ENCODE peak calls at places on chromosomes 11 and 22, in ten cellular contexts. M is pancreas; F is stimulated activated CD4-positive, alpha-beta T cell treated with anti-CD3 and anti-CD28 coated beads, Interleukin-12 subunit alpha, Interleukin-12 subunit beta, amount 100 ng/mL, for 48 hours; W is HS-27A; V is COR-L47; J is immature natural killer cell; O is pons; Z is HEK293T; C is NCI-H1436; E is mesendoderm. X is an unnamed sample.

GRCh38 chr11:102530558-102530957 is at the start of gene MMP7:
- DNase-seq in W (no peak), Z (no peak), C (no peak), O (no peak), J (no peak), V (no peak), M (peak; percentile 6), F (no peak), E (peak; percentile 43), X (peak; percentile 36)

GRCh38 chr11:59801981-59802638 is 8.5 kb downstream of the MRPL16 start:
- DNase-seq in M (no peak), J (no peak), V (no peak), W (no peak), C (no peak), E (peak; percentile 91), O (peak; percentile 83), Z (no peak), F (no peak), X (peak; percentile 17)

GRCh38 chr11:1298695-1299492 is 10.5 kb downstream of the TOLLIP start:
- DNase-seq in C (no peak), O (no peak), E (peak; percentile 69), J (no peak), M (peak; percentile 87), F (no peak), V (no peak), Z (no peak), W (no peak), X (peak; percentile 46)

GRCh38 chr11:47348859-47349258 is 3.6 kb downstream of the MYBPC3 start:
- DNase-seq in W (no peak), O (no peak), C (peak; percentile 38), V (peak; percentile 17), J (no peak), M (no peak), E (peak; percentile 31), F (no peak), Z (peak; percentile 49), X (no peak)

GRCh38 chr11:61607920-61608599 is 27.2 kb upstream of the SYT7 start:
- DNase-seq in W (no peak), O (no peak), F (no peak), E (no peak), M (no peak), Z (no peak), J (no peak), V (no peak), C (no peak), X (no peak)

GRCh38 chr11:47508595-47509555 is 44.1 kb downstream of the CELF1 start:
- DNase-seq in V (no peak), Z (no peak), O (no peak), J (no peak), M (peak; percentile 55), W (no peak), C (no peak), F (no peak), E (peak; percentile 76), X (no peak)

GRCh38 chr22:31631381-31631780 is 30.6 kb downstream of the PISD start:
- DNase-seq in W (no peak), M (no peak), E (no peak), C (no peak), O (no peak), F (no peak), V (no peak), Z (no peak), J (no peak), X (no peak)

GRCh38 chr11:15059132-15059531 is 14.3 kb upstream of the CALCB start:
- DNase-seq in Z (no peak), O (no peak), J (no peak), C (no peak), M (no peak), W (no peak), F (no peak), E (no peak), V (no peak), X (no peak)

GRCh38 chr11:110479445-110480101 is 49.8 kb downstream of the FDX1 start:
- DNase-seq in C (peak; percentile 50), Z (no peak), M (no peak), O (peak; percentile 75), W (no peak), F (no peak), J (no peak), V (peak; percentile 83), E (no peak), X (no peak)

GRCh38 chr22:29742319-29742718 is 22.5 kb downstream of the CABP7 start:
- DNase-seq in M (no peak), W (no peak), V (no peak), Z (no peak), E (no peak), C (no peak), O (no peak), J (no peak), F (no peak), X (no peak)

GRCh38 chr11:56705784-56706396 is 7.0 kb downstream of the OR9G1 start:
- DNase-seq in Z (no peak), F (no peak), W (no peak), V (no peak), O (no peak), C (no peak), M (no peak), J (no peak), E (no peak), X (no peak)

GRCh38 chr11:27696961-27697360 is 3.3 kb downstream of the BDNF start:
- DNase-seq in M (no peak), C (no peak), E (no peak), F (no peak), O (no peak), W (no peak), Z (no peak), V (no peak), J (no peak), X (no peak)

GRCh38 chr22:36191106-36191836 is 10.3 kb downstream of the APOL4 start:
- DNase-seq in Z (no peak), C (no peak), J (no peak), W (no peak), V (no peak), O (peak; percentile 94), M (peak; percentile 49), F (no peak), E (no peak), X (peak; percentile 71)

GRCh38 chr11:70326365-70326803 is 55.9 kb downstream of the PPFIA1 start:
- DNase-seq in F (no peak), E (no peak), O (peak; percentile 75), C (no peak), V (no peak), M (no peak), W (no peak), Z (no peak), J (no peak), X (peak; percentile 60)

GRCh38 chr22:40960137-40960536 is 9.0 kb downstream of the RBX1 start:
- DNase-seq in M (no peak), Z (no peak), W (no peak), F (no peak), E (peak; percentile 52), V (no peak), C (no peak), O (no peak), J (no peak), X (no peak)

GRCh38 chr11:76339217-76339616 is 41.7 kb downstream of the THAP12 start:
- DNase-seq in E (no peak), C (no peak), V (no peak), M (no peak), J (no peak), Z (no peak), F (no peak), O (no peak), W (no peak), X (peak; percentile 82)

GRCh38 chr11:61725632-61726280 is 26.7 kb upstream of the MYRF start:
- DNase-seq in E (no peak), C (no peak), Z (no peak), J (no peak), V (no peak), M (no peak), O (no peak), W (no peak), F (no peak), X (no peak)

GRCh38 chr11:125433454-125434121 is 62.5 kb downstream of the FEZ1 start:
- DNase-seq in V (peak; percentile 41), C (no peak), O (peak; percentile 81), E (peak; percentile 88), F (no peak), W (no peak), M (no peak), J (no peak), Z (peak; percentile 72), X (no peak)

GRCh38 chr22:21687685-21688259 is 22.0 kb downstream of the PPIL2 start:
- DNase-seq in O (no peak), M (no peak), F (no peak), C (no peak), E (no peak), W (no peak), J (no peak), Z (no peak), V (no peak), X (no peak)

GRCh38 chr11:63919267-63920125 is 2.5 kb upstream of the RCOR2 start:
- DNase-seq in V (no peak), J (no peak), W (no peak), M (peak; percentile 32), F (no peak), Z (no peak), E (peak; percentile 95), C (no peak), O (peak; percentile 66), X (no peak)

GRCh38 chr11:92475316-92475715 is 250.7 kb downstream of the FAT3 start:
- DNase-seq in C (no peak), O (no peak), V (no peak), Z (no peak), E (no peak), J (no peak), M (no peak), W (no peak), F (no peak), X (no peak)

GRCh38 chr22:24431309-24432034 is 4.1 kb downstream of the ADORA2A start:
- DNase-seq in C (no peak), O (no peak), F (no peak), J (no peak), V (no peak), Z (no peak), W (no peak), M (no peak), E (no peak), X (no peak)

GRCh38 chr11:65894034-65894591 is 3.6 kb downstream of the CCDC85B start:
- DNase-seq in V (no peak), M (no peak), W (no peak), O (no peak), C (no peak), J (peak; percentile 54), Z (no peak), E (no peak), F (no peak), X (no peak)

GRCh38 chr11:59680287-59681154 is 11.7 kb upstream of the PATL1 start:
- DNase-seq in J (peak; percentile 50), Z (peak; percentile 71), C (peak; percentile 65), M (peak; percentile 60), V (peak; percentile 15), E (peak; percentile 93), W (peak; percentile 36), F (peak; percentile 38), O (peak; percentile 61), X (no peak)

GRCh38 chr11:2945757-2946287 is 16.6 kb upstream of the PHLDA2 start:
- DNase-seq in O (no peak), E (no peak), Z (no peak), W (no peak), V (no peak), C (no peak), M (no peak), F (no peak), J (no peak), X (no peak)

GRCh38 chr11:112555491-112556364 is 295.1 kb upstream of the PLET1 start:
- DNase-seq in O (peak; percentile 55), M (peak; percentile 28), V (peak; percentile 27), C (peak; percentile 60), E (peak; percentile 74), Z (peak; percentile 76), F (peak; percentile 57), W (no peak), J (peak; percentile 22), X (no peak)

GRCh38 chr11:77082838-77083552 is 16.2 kb downstream of the CAPN5 start:
- DNase-seq in M (peak; percentile 9), O (no peak), C (no peak), W (no peak), E (peak; percentile 28), J (peak; percentile 56), F (no peak), Z (no peak), V (no peak), X (no peak)

GRCh38 chr11:2862950-2863618 is 22.5 kb downstream of the CDKN1C start:
- DNase-seq in J (no peak), E (peak; percentile 51), O (no peak), M (no peak), Z (no peak), W (no peak), C (no peak), F (no peak), V (no peak), X (no peak)